ENCODE peak calls at places on chromosomes 3 and 15, in eight cellular contexts. One of them, this sample, is unnamed. For H4K20me1 and H3K36me3, the result is how much of the 10 kb centered on the place peaks cover.

GRCh38 chr3:66618066-66618465 is 117.2 kb upstream of the LRIG1 start:
- DNase-seq in IMR-90: peak
- DNase-seq in OCI-LY7: no peak
- DNase-seq in GM23248: no peak
- DNase-seq in GM23338: no peak
- DNase-seq in hepatocyte: no peak
- DNase-seq in mammary epithelial cell: no peak
- DNase-seq in Karpas-422: no peak
- DNase-seq in this sample: peak

GRCh38 chr3:178112134-178112533 is 424.1 kb upstream of the KCNMB2 start:
- DNase-seq in IMR-90: no peak
- DNase-seq in OCI-LY7: no peak
- DNase-seq in GM23248: no peak
- DNase-seq in GM23338: peak
- DNase-seq in hepatocyte: no peak
- DNase-seq in mammary epithelial cell: no peak
- DNase-seq in Karpas-422: no peak
- DNase-seq in this sample: no peak

GRCh38 chr15:98755138-98755537 is 106.8 kb downstream of the IGF1R start:
- DNase-seq in IMR-90: peak
- DNase-seq in OCI-LY7: no peak
- DNase-seq in GM23248: peak
- DNase-seq in GM23338: no peak
- DNase-seq in hepatocyte: no peak
- DNase-seq in mammary epithelial cell: peak
- DNase-seq in Karpas-422: no peak
- DNase-seq in this sample: peak

GRCh38 chr3:171640520-171641412 is 169.5 kb downstream of the PLD1 start:
- DNase-seq in IMR-90: peak
- DNase-seq in OCI-LY7: no peak
- DNase-seq in GM23248: peak
- DNase-seq in GM23338: peak
- DNase-seq in hepatocyte: peak
- DNase-seq in mammary epithelial cell: peak
- DNase-seq in Karpas-422: no peak
- DNase-seq in this sample: peak

GRCh38 chr3:56368860-56369259 is 99.4 kb downstream of the ERC2 start:
- DNase-seq in IMR-90: no peak
- DNase-seq in OCI-LY7: no peak
- DNase-seq in GM23248: no peak
- DNase-seq in GM23338: no peak
- DNase-seq in hepatocyte: no peak
- DNase-seq in mammary epithelial cell: no peak
- DNase-seq in Karpas-422: no peak
- DNase-seq in this sample: no peak

GRCh38 chr15:65954289-65954741 is 85.0 kb downstream of the RAB11A start:
- DNase-seq in IMR-90: peak
- DNase-seq in OCI-LY7: peak
- DNase-seq in GM23248: peak
- DNase-seq in GM23338: peak
- DNase-seq in hepatocyte: no peak
- DNase-seq in mammary epithelial cell: peak
- DNase-seq in Karpas-422: no peak
- DNase-seq in this sample: peak

GRCh38 chr3:72437666-72438065 is 410.6 kb downstream of the SHQ1 start:
- DNase-seq in IMR-90: no peak
- DNase-seq in OCI-LY7: no peak
- DNase-seq in GM23248: no peak
- DNase-seq in GM23338: no peak
- DNase-seq in hepatocyte: no peak
- DNase-seq in mammary epithelial cell: peak
- DNase-seq in Karpas-422: no peak
- DNase-seq in this sample: no peak

GRCh38 chr15:51004103-51004536 is 90.6 kb downstream of the TNFAIP8L3 start:
- DNase-seq in IMR-90: peak
- DNase-seq in OCI-LY7: no peak
- DNase-seq in GM23248: peak
- DNase-seq in GM23338: peak
- DNase-seq in hepatocyte: peak
- DNase-seq in mammary epithelial cell: peak
- DNase-seq in Karpas-422: no peak
- DNase-seq in this sample: peak

GRCh38 chr3:121962443-121962842 is 59.6 kb downstream of the ILDR1 start:
- DNase-seq in IMR-90: no peak
- DNase-seq in OCI-LY7: no peak
- DNase-seq in GM23248: no peak
- DNase-seq in GM23338: no peak
- DNase-seq in hepatocyte: no peak
- DNase-seq in mammary epithelial cell: no peak
- DNase-seq in Karpas-422: no peak
- DNase-seq in this sample: no peak

GRCh38 chr15:63287109-63287508 is 9.7 kb downstream of the APH1B start:
- DNase-seq in IMR-90: peak
- DNase-seq in OCI-LY7: no peak
- DNase-seq in GM23248: peak
- DNase-seq in GM23338: no peak
- DNase-seq in hepatocyte: no peak
- DNase-seq in mammary epithelial cell: no peak
- DNase-seq in Karpas-422: no peak
- DNase-seq in this sample: no peak

GRCh38 chr3:145188079-145188785 is 972.8 kb downstream of the PLOD2 start:
- DNase-seq in IMR-90: no peak
- DNase-seq in OCI-LY7: no peak
- DNase-seq in GM23248: no peak
- DNase-seq in GM23338: no peak
- DNase-seq in hepatocyte: no peak
- DNase-seq in mammary epithelial cell: no peak
- DNase-seq in Karpas-422: no peak
- DNase-seq in this sample: no peak

GRCh38 chr15:87874896-87875661 is 381.5 kb downstream of the NTRK3 start:
- DNase-seq in IMR-90: peak
- DNase-seq in OCI-LY7: no peak
- DNase-seq in GM23248: peak
- DNase-seq in GM23338: peak
- DNase-seq in hepatocyte: peak
- DNase-seq in mammary epithelial cell: no peak
- DNase-seq in Karpas-422: no peak
- DNase-seq in this sample: peak

GRCh38 chr3:103690536-103690935 is 1255.7 kb downstream of the ZPLD1 start:
- DNase-seq in IMR-90: no peak
- DNase-seq in OCI-LY7: no peak
- DNase-seq in GM23248: no peak
- DNase-seq in GM23338: peak
- DNase-seq in hepatocyte: no peak
- DNase-seq in mammary epithelial cell: no peak
- DNase-seq in Karpas-422: no peak
- DNase-seq in this sample: no peak

GRCh38 chr15:39584266-39584659 is 3.4 kb downstream of the THBS1 start:
- DNase-seq in IMR-90: no peak
- DNase-seq in OCI-LY7: no peak
- DNase-seq in GM23248: no peak
- DNase-seq in GM23338: no peak
- DNase-seq in hepatocyte: no peak
- DNase-seq in mammary epithelial cell: no peak
- DNase-seq in Karpas-422: no peak
- DNase-seq in this sample: no peak

GRCh38 chr15:39581501-39582285 is 814 bp downstream of the THBS1 start:
- DNase-seq in IMR-90: peak
- DNase-seq in OCI-LY7: no peak
- DNase-seq in GM23248: peak
- DNase-seq in GM23338: peak
- DNase-seq in hepatocyte: peak
- DNase-seq in mammary epithelial cell: peak
- DNase-seq in Karpas-422: no peak
- DNase-seq in this sample: no peak

GRCh38 chr15:39583586-39584265 is 2.8 kb downstream of the THBS1 start:
- DNase-seq in IMR-90: peak
- DNase-seq in OCI-LY7: no peak
- DNase-seq in GM23248: peak
- DNase-seq in GM23338: peak
- DNase-seq in hepatocyte: peak
- DNase-seq in mammary epithelial cell: peak
- DNase-seq in Karpas-422: peak
- DNase-seq in this sample: no peak

GRCh38 chr15:39582286-39582976 is 1.6 kb downstream of the THBS1 start:
- DNase-seq in IMR-90: peak
- DNase-seq in OCI-LY7: no peak
- DNase-seq in GM23248: peak
- DNase-seq in GM23338: no peak
- DNase-seq in hepatocyte: no peak
- DNase-seq in mammary epithelial cell: peak
- DNase-seq in Karpas-422: no peak
- DNase-seq in this sample: no peak

DNA sequence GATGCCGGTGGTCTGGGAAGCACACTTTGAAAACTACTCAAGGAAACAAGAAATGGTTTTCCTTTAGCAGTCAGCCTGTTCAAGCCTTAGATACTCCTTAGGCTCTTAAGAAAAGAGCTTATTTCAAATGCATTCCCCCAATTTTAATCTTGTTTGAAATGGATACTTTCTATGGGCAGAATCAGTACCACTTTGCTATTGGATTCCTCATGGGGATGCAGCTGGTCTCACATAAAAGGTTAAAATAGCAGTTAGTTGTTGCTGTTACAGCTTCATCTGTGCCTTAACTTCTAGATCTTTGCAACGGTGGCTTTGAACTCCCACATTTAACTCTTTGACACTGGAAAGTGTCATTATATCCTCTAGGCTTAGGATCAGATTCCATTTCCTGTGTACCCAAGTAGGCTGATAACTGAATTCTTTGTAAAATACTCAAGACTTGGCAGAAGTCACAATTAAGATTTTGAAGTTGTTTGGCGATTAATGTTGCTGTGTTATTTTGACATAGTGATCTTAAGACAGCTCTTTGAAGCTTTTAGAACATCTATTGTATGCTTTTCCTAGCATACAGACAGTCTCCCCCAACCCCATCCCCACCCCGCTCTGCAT is 2.2 kb downstream of the THBS1 start:
- DNase-seq in IMR-90: no peak
- DNase-seq in OCI-LY7: no peak
- DNase-seq in GM23248: no peak
- DNase-seq in GM23338: no peak
- DNase-seq in hepatocyte: no peak
- DNase-seq in mammary epithelial cell: peak
- DNase-seq in Karpas-422: no peak
- DNase-seq in this sample: no peak
- H4K20me1 ChIP-seq in IMR-90: half or more
- H4K20me1 ChIP-seq in OCI-LY7: under half
- H4K20me1 ChIP-seq in GM23248: under half
- H4K20me1 ChIP-seq in GM23338: under half
- H4K20me1 ChIP-seq in hepatocyte: under half
- H4K20me1 ChIP-seq in mammary epithelial cell: under half
- H4K20me1 ChIP-seq in Karpas-422: under half
- H4K20me1 ChIP-seq in this sample: half or more

DNA sequence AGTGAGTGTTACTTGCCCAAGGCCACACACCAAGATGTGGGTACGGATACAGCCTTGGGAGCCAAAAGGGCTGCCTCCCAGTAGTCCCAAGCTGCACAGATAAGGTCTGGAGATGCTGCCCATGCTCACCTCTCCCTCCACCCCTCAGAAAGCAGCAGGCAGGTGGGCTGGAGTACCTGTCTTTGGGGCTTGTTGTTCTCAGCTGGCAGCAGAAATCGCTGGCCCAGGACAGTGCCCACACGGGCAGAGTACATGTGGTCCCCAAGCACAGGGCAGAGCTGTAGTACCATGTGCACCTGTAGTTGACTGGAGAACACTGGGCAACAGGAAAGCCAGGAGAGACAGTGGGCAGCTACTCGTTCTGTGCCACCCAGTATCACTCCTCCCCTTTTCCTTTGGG is 5.0 kb downstream of the RPUSD3 start:
- DNase-seq in IMR-90: no peak
- DNase-seq in OCI-LY7: no peak
- DNase-seq in GM23248: no peak
- DNase-seq in GM23338: no peak
- DNase-seq in hepatocyte: no peak
- DNase-seq in mammary epithelial cell: no peak
- DNase-seq in Karpas-422: no peak
- DNase-seq in this sample: no peak
- H3K36me3 ChIP-seq in IMR-90: under half
- H3K36me3 ChIP-seq in OCI-LY7: half or more
- H3K36me3 ChIP-seq in GM23248: under half
- H3K36me3 ChIP-seq in GM23338: under half
- H3K36me3 ChIP-seq in hepatocyte: under half
- H3K36me3 ChIP-seq in mammary epithelial cell: under half
- H3K36me3 ChIP-seq in Karpas-422: under half
- H3K36me3 ChIP-seq in this sample: under half

DNA sequence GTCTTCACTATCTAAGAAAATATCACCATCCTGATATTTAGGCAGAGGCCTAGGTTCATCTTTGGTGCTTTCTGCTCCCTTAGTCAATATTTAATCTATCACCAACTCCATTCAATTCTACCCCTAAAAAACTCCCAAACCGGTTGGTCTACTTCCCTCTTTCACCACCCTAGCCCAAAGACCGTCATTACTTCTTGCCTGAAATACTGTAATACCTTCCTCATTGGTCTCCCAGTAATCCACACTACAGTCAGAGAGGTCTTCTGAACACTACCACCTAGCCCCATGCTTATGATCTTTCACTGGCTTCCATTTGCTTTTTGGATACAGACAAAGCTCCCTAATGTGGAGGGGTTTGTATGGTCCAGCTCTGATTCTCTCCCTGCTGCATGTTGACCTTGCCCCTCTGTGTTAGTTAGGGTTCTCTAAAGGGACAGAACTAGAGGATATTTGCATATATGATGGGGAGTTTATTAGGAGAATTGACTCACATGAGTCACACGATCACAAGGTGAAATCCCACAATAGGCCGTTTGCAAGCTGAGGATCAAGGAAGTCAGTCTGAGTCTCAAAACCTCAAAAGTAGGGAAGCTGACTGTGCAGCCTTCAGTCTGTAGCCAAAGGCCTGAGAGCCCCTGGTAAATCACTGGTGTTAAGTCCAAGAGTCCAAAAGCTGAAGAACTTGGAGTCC is 36.4 kb upstream of the ATP2C1 start:
- DNase-seq in IMR-90: no peak
- DNase-seq in OCI-LY7: no peak
- DNase-seq in GM23248: no peak
- DNase-seq in GM23338: no peak
- DNase-seq in hepatocyte: peak
- DNase-seq in mammary epithelial cell: peak
- DNase-seq in Karpas-422: no peak
- DNase-seq in this sample: no peak
- H4K20me1 ChIP-seq in IMR-90: under half
- H4K20me1 ChIP-seq in OCI-LY7: under half
- H4K20me1 ChIP-seq in GM23248: under half
- H4K20me1 ChIP-seq in GM23338: under half
- H4K20me1 ChIP-seq in hepatocyte: under half
- H4K20me1 ChIP-seq in mammary epithelial cell: under half
- H4K20me1 ChIP-seq in Karpas-422: under half
- H4K20me1 ChIP-seq in this sample: under half

DNA sequence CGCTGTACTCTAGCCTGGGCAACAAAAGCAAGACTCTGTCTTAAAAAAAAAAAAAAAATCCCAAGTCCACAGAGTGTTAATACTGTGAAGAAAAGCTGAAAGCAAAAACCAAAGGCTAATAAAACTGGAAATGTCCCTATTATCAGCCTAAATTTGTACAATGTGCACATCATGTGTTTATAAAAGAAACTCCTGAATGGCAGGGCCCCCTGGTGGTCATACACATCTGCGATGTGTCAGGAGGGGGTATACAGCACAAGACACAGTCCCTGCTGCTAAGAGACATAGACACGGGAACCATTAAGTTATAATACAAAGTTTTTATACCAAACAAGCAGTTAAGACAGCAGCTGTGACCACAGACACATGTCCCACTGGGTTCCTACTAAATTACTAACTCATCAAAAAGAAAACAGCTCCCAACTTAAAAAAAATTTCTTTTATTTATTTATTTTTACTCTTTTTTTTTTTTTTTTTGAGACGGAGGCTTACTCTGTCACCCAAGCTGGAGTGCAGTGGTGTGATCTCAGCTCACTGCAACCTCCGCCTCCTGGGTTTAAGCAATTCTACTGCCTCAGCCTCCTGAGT is 31.0 kb downstream of the IDH2 start:
- DNase-seq in IMR-90: peak
- DNase-seq in OCI-LY7: peak
- DNase-seq in GM23248: peak
- DNase-seq in GM23338: peak
- DNase-seq in hepatocyte: peak
- DNase-seq in mammary epithelial cell: peak
- DNase-seq in Karpas-422: peak
- DNase-seq in this sample: peak
- H3K36me3 ChIP-seq in IMR-90: under half
- H3K36me3 ChIP-seq in OCI-LY7: under half
- H3K36me3 ChIP-seq in GM23248: under half
- H3K36me3 ChIP-seq in GM23338: under half
- H3K36me3 ChIP-seq in hepatocyte: under half
- H3K36me3 ChIP-seq in mammary epithelial cell: under half
- H3K36me3 ChIP-seq in Karpas-422: under half
- H3K36me3 ChIP-seq in this sample: under half